ENCODE peak calls at places on chromosome 19, in four cellular contexts. V, Y, W and D are unnamed samples.

GRCh38 chr19:31348416-31349159 is 648 bp downstream of the TSHZ3 start:
- DNase-seq in Y (peak), V (no peak), W (no peak), D (peak)

GRCh38 chr19:11115042-11115441 is 25.8 kb downstream of the LDLR start:
- DNase-seq in Y (no peak), V (no peak), W (no peak), D (no peak)

GRCh38 chr19:8445488-8446001 is 770 bp downstream of the HNRNPM start:
- DNase-seq in Y (peak), V (peak), W (no peak), D (peak)

GRCh38 chr19:2417881-2418406 is 9.4 kb downstream of the TIMM13 start:
- DNase-seq in W (no peak), V (no peak), Y (no peak), D (no peak)

GRCh38 chr19:4061683-4062575 is 4.8 kb downstream of the ZBTB7A start:
- DNase-seq in V (peak), Y (peak), W (no peak), D (no peak)

GRCh38 chr19:1823539-1824251 is 11.6 kb upstream of the ATP8B3 start:
- DNase-seq in Y (no peak), V (no peak), W (no peak), D (peak)

GRCh38 chr19:23440791-23441190 is 45.5 kb upstream of the ZNF91 start:
- DNase-seq in V (no peak), Y (no peak), W (no peak), D (peak)

GRCh38 chr19:42051166-42052115 is 18.6 kb downstream of the GRIK5 start:
- DNase-seq in V (no peak), W (no peak), Y (peak), D (no peak)

GRCh38 chr19:1018393-1018792 is 2.5 kb downstream of the TMEM259 start:
- DNase-seq in V (no peak), W (no peak), Y (no peak), D (no peak)

GRCh38 chr19:3976495-3977241 is 5.8 kb upstream of the DAPK3 start:
- DNase-seq in Y (no peak), V (no peak), W (no peak), D (no peak)

GRCh38 chr19:1276620-1277007 is 1.3 kb downstream of the FAM174C start:
- DNase-seq in V (peak), W (no peak), Y (no peak), D (no peak)

GRCh38 chr19:54551950-54552912 is 21.4 kb upstream of the LILRA2 start:
- DNase-seq in W (no peak), V (peak), Y (no peak), D (no peak)

GRCh38 chr19:43316591-43317319 is 36.7 kb upstream of the CD177 start:
- DNase-seq in V (no peak), Y (no peak), W (no peak), D (peak)

GRCh38 chr19:53626941-53627340 is 4.9 kb upstream of the DPRX start:
- DNase-seq in V (no peak), W (no peak), Y (no peak), D (no peak)

GRCh38 chr19:798415-799075 is 1.3 kb downstream of the PTBP1 start:
- DNase-seq in Y (no peak), V (peak), W (no peak), D (no peak)

GRCh38 chr19:11692127-11692790 is 46.5 kb downstream of the ZNF823 start:
- DNase-seq in Y (no peak), V (no peak), W (no peak), D (peak)

GRCh38 chr19:14614099-14614412 is 31.2 kb downstream of the CLEC17A start:
- DNase-seq in Y (no peak), W (no peak), V (no peak), D (no peak)

GRCh38 chr19:13835791-13836723 is 40.8 kb downstream of the ZSWIM4 start:
- DNase-seq in W (no peak), Y (no peak), V (peak), D (no peak)

GRCh38 chr19:4057913-4058695 is 8.6 kb downstream of the ZBTB7A start:
- DNase-seq in V (peak), Y (peak), W (no peak), D (peak)

DNA sequence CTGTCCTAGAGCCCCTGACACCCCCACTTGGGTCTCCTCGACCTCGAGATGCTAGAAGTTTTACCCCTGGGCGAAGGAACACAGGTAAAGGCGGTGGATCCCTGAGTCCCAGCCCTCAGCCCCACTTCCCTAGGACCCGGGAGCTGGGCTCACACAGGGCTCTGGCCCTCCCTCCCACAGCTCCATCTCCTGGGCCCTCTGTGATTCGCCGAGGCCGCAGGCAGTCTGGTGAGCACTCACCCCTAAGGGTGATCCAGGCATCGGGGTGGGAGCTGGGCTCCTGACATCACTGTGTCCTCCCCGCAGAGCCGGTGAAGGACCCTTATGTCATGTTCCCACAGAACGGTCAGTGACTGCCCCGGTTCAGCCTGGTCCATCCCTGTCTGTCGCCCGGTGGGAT is 8.3 kb downstream of the PLEKHG2 start:
- DNase-seq in Y (no peak), V (no peak), W (no peak), D (no peak)
- H3K4me3 ChIP-seq in Y (no peak), V (no peak), W (no peak), D (no peak)

GRCh38 chr19:49779731-49780578 is 13.2 kb downstream of the AP2A1 start:
- DNase-seq in V (no peak), W (no peak), Y (no peak), D (no peak)
- H3K4me3 ChIP-seq in V (no peak), W (no peak), Y (no peak), D (no peak)

GRCh38 chr19:18809149-18809978 is 18.3 kb upstream of the COMP start:
- DNase-seq in W (no peak), V (no peak), Y (peak), D (no peak)
- H3K4me3 ChIP-seq in W (no peak), V (no peak), Y (no peak), D (no peak)

GRCh38 chr19:46601318-46602224 is at the start of gene CALM3:
- DNase-seq in V (peak), W (no peak), Y (no peak), D (no peak)

GRCh38 chr19:46602392-46603194 is 1.5 kb downstream of the CALM3 start:
- DNase-seq in W (no peak), Y (no peak), V (peak), D (no peak)

GRCh38 chr19:46604781-46605355 is 3.7 kb downstream of the CALM3 start:
- DNase-seq in W (no peak), V (peak), Y (no peak), D (no peak)

GRCh38 chr19:46603752-46604241 is 2.7 kb downstream of the CALM3 start:
- DNase-seq in Y (no peak), V (no peak), W (no peak), D (no peak)

GRCh38 chr19:46603195-46603637 is 2.1 kb downstream of the CALM3 start:
- DNase-seq in V (peak), W (no peak), Y (no peak), D (peak)
- H3K4me3 ChIP-seq in V (peak), W (no peak), Y (peak), D (peak)

GRCh38 chr19:33306191-33306590 is 3.9 kb upstream of the CEBPA start:
- DNase-seq in Y (no peak), W (no peak), V (no peak), D (no peak)
- H3K4me3 ChIP-seq in Y (no peak), W (no peak), V (no peak), D (no peak)

GRCh38 chr19:45817010-45817724 is 2.1 kb upstream of the RSPH6A start:
- DNase-seq in W (peak), V (peak), Y (peak), D (peak)
- H3K4me3 ChIP-seq in W (no peak), V (no peak), Y (no peak), D (no peak)